ENCODE peak calls at places on chromosomes 3 and 15, in seven cellular contexts. E is MM.1S, N is kidney, P is GM23248, R is cardiac muscle cell, A is IMR-90, U is fibroblast of lung. S is an unnamed sample. For H3K4me1, the result is how much of the 10 kb centered on the place peaks cover.

GRCh38 chr3:32399030-32399620 is 7.5 kb downstream of the CMTM7 start:
- DNase-seq in E (peak), N (no peak), U (peak), R (peak), P (peak), A (peak), S (no peak)

GRCh38 chr15:49145651-49146609 is 9.5 kb downstream of the COPS2 start:
- DNase-seq in N (no peak), R (peak), P (peak), U (peak), E (peak), A (peak), S (peak)

GRCh38 chr3:17195192-17195611 is 310.4 kb downstream of the PLCL2 start:
- DNase-seq in U (peak), P (peak), N (no peak), A (peak), E (peak), R (peak), S (no peak)

GRCh38 chr3:111531446-111531845 is 10.6 kb upstream of the CD96 start:
- DNase-seq in E (no peak), P (peak), U (peak), N (no peak), A (peak), R (peak), S (no peak)

GRCh38 chr3:19489936-19490335 is 341.6 kb downstream of the KCNH8 start:
- DNase-seq in N (no peak), U (no peak), P (no peak), E (no peak), A (no peak), R (no peak), S (no peak)

GRCh38 chr3:194971965-194972364 is 286.3 kb downstream of the FAM43A start:
- DNase-seq in U (no peak), R (no peak), A (no peak), E (no peak), P (no peak), N (no peak), S (no peak)

GRCh38 chr15:101490922-101491738 is 1.6 kb upstream of the PCSK6 start:
- DNase-seq in E (no peak), N (no peak), U (no peak), R (peak), P (peak), A (no peak), S (no peak)

GRCh38 chr3:156535798-156536197 is 19.1 kb downstream of the SSR3 start:
- DNase-seq in N (no peak), P (no peak), R (no peak), E (no peak), U (no peak), A (no peak), S (no peak)

GRCh38 chr3:66582721-66583141 is 81.9 kb upstream of the LRIG1 start:
- DNase-seq in U (no peak), N (no peak), R (no peak), P (peak), A (no peak), E (peak), S (peak)

GRCh38 chr3:184345678-184346144 is 8.3 kb downstream of the FAM131A start:
- DNase-seq in E (peak), U (peak), P (peak), A (peak), R (peak), N (peak), S (no peak)

GRCh38 chr15:58346361-58346760 is 85.4 kb upstream of the LIPC start:
- DNase-seq in E (no peak), N (no peak), R (peak), U (no peak), P (peak), A (no peak), S (no peak)

GRCh38 chr15:56667517-56667916 is 65.8 kb downstream of the ZNF280D start:
- DNase-seq in N (no peak), U (no peak), E (no peak), R (no peak), P (no peak), A (no peak), S (no peak)

GRCh38 chr3:175957427-175957826 is 1098.3 kb downstream of the NAALADL2 start:
- DNase-seq in N (no peak), U (no peak), P (no peak), E (peak), R (no peak), A (no peak), S (no peak)

GRCh38 chr3:137772231-137772617 is 8.1 kb downstream of the SOX14 start:
- DNase-seq in P (no peak), U (no peak), E (no peak), A (no peak), R (no peak), N (no peak), S (no peak)

GRCh38 chr15:71353171-71353570 is 237.9 kb downstream of the THSD4 start:
- DNase-seq in U (peak), E (no peak), R (no peak), N (no peak), A (no peak), P (no peak), S (no peak)

GRCh38 chr15:64029633-64030032 is 16.7 kb downstream of the DAPK2 start:
- DNase-seq in N (no peak), R (no peak), P (no peak), A (no peak), E (no peak), U (no peak), S (no peak)

GRCh38 chr3:4744405-4745239 is 234.6 kb upstream of the BHLHE40 start:
- DNase-seq in P (peak), U (peak), R (peak), E (no peak), N (no peak), A (peak), S (no peak)

GRCh38 chr3:72375237-72376154 is 472.7 kb downstream of the SHQ1 start:
- DNase-seq in R (no peak), E (no peak), P (no peak), N (no peak), U (no peak), A (no peak), S (no peak)

GRCh38 chr3:130635285-130635684 is 111.3 kb downstream of the PIK3R4 start:
- DNase-seq in R (no peak), A (no peak), N (no peak), U (no peak), P (no peak), E (no peak), S (no peak)

GRCh38 chr3:197417451-197417850 is 119.0 kb upstream of the DLG1 start:
- DNase-seq in N (no peak), E (no peak), A (peak), R (peak), U (peak), P (peak), S (no peak)

GRCh38 chr15:88255109-88255495 is 1.4 kb downstream of the NTRK3 start:
- DNase-seq in A (no peak), U (no peak), P (no peak), N (no peak), E (no peak), R (no peak), S (no peak)

GRCh38 chr3:7977245-7978103 is 524.1 kb upstream of the LMCD1 start:
- DNase-seq in E (no peak), U (peak), A (no peak), P (no peak), R (peak), N (no peak), S (no peak)

GRCh38 chr3:23325466-23326065 is 122.4 kb downstream of the UBE2E2 start:
- DNase-seq in E (no peak), A (no peak), P (no peak), N (no peak), R (no peak), U (no peak), S (no peak)

GRCh38 chr3:115217678-115218451 is 70.8 kb upstream of the ZBTB20 start:
- DNase-seq in U (peak), N (no peak), E (peak), R (peak), P (peak), A (peak), S (no peak)

GRCh38 chr3:154766765-154767503 is 313.2 kb upstream of the MME start:
- DNase-seq in E (peak), N (peak), U (no peak), R (no peak), P (no peak), A (no peak), S (no peak)

GRCh38 chr3:141940204-141940776 is 63.8 kb downstream of the ATP1B3 start:
- DNase-seq in E (no peak), U (peak), P (peak), R (peak), N (peak), A (peak), S (no peak)

GRCh38 chr3:40780341-40780800 is 255.6 kb downstream of the ZNF621 start:
- DNase-seq in N (peak), E (no peak), P (peak), U (no peak), R (peak), A (no peak), S (no peak)

GRCh38 chr15:63818191-63818590 is 15.6 kb downstream of the HERC1 start:
- DNase-seq in E (no peak), R (peak), N (no peak), P (no peak), A (peak), U (peak), S (no peak)

GRCh38 chr3:48560648-48561018 is 2.9 kb downstream of the UCN2 start:
- DNase-seq in A (no peak), R (no peak), E (no peak), P (no peak), N (no peak), U (peak), S (no peak)

GRCh38 chr15:74908635-74909034 is 2.0 kb upstream of the FAM219B start:
- DNase-seq in A (no peak), P (no peak), U (no peak), R (no peak), N (no peak), E (no peak), S (no peak)

GRCh38 chr15:48178612-48178931 is 477 bp upstream of the MYEF2 start:
- DNase-seq in N (no peak), A (no peak), U (no peak), R (no peak), P (peak), E (no peak), S (no peak)

GRCh38 chr3:51139616-51140015 is 245.5 kb upstream of the MANF start:
- DNase-seq in A (no peak), N (no peak), U (no peak), R (no peak), E (no peak), P (no peak), S (no peak)

GRCh38 chr3:129439381-129439816 is 349 bp downstream of the MBD4 start:
- DNase-seq in E (peak), P (peak), A (no peak), N (peak), U (no peak), R (no peak), S (no peak)

GRCh38 chr15:47431501-47431900 is 285.8 kb upstream of the SEMA6D start:
- DNase-seq in R (peak), U (peak), E (no peak), A (peak), P (peak), N (no peak), S (no peak)

GRCh38 chr3:194256040-194256945 is 94.8 kb downstream of the CPN2 start:
- DNase-seq in A (no peak), R (no peak), N (no peak), E (no peak), P (no peak), U (no peak), S (no peak)

GRCh38 chr3:129577356-129577755 is 29.1 kb downstream of the PLXND1 start:
- DNase-seq in N (no peak), E (no peak), R (no peak), A (no peak), P (peak), U (peak), S (no peak)

DNA sequence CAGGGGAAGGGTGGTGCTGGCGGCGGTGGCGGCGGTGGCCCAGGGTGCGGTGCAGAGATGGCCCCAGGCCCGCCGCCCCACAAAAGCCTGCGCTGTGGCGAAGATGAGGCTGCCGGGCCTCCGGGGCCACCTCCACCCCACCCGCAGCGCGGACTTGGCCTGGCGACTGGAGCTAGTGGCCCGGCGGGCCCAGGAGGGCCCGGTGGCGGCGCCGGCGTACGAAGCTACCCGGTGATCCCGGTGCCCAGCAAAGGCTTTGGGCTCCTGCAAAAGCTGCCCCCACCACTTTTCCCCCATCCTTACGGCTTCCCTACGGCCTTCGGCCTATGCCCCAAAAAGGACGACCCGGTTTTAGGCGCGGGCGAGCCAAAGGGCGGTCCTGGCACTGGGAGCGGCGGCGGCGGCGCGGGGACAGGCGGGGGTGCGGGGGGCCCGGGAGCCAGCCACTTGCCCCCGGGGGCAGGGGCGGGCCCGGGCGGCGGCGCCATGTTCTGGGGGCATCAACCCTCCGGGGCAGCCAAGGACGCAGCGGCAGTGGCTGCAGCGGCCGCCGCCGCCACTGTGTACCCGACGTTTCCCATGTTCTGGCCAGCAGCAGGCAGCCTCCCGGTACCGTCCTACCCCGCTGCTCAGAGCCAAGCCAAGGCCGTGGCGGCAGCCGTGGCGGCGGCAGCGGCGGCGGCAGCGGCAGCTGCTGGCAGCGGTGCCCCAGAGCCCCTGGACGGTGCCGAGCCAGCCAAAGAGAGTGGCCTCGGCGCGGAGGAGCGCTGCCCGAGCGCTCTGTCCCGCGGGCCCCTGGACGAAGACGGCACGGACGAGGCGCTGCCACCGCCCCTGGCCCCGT is 1.6 kb downstream of the SKOR1 start:
- DNase-seq in N (peak), P (no peak), R (no peak), A (no peak), E (no peak), U (no peak), S (no peak)
- H3K4me1 ChIP-seq in N (under half), P (under half), R (under half), A (under half), E (under half), U (under half), S (half or more)

GRCh38 chr15:76206325-76206976 is 104.8 kb downstream of the ETFA start:
- DNase-seq in N (peak), U (peak), P (no peak), A (peak), E (no peak), R (peak), S (no peak)

GRCh38 chr15:76203346-76203745 is 107.9 kb downstream of the ETFA start:
- DNase-seq in N (no peak), E (no peak), U (no peak), P (no peak), A (no peak), R (no peak), S (no peak)

GRCh38 chr15:76204558-76204845 is 106.8 kb downstream of the ETFA start:
- DNase-seq in P (no peak), R (no peak), U (no peak), E (no peak), N (no peak), A (no peak), S (no peak)

GRCh38 chr15:76203766-76204557 is 107.3 kb downstream of the ETFA start:
- DNase-seq in R (no peak), A (no peak), P (no peak), E (no peak), U (no peak), N (no peak), S (no peak)

DNA sequence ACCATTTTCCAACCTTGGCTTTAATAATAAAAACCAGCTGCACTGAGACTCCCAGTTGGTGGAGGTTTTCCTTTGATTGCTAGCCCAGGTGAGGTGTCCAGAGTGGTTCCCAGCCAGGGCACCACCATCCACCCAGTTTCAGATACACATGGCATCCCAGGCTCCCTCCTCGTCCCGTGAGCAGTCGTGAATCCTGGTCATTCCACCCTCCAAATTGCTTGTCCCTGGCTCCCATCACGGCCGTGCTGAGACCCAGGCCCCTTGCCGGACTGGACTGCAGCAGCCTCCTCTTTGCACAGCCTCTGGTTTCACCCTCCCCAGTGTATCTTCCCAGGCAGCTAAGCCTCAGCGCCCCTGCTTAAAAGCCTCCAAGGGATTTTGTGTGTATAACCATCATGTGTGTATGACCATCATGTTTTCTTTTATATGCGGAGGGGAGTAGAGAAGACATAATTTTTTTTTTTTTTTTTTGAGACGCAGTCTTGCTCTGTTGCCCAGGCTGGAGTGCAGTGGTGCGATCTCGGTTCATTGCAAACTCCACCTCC is 106.3 kb downstream of the ETFA start:
- DNase-seq in P (no peak), R (no peak), E (no peak), U (no peak), N (no peak), A (no peak), S (no peak)
- H3K4me1 ChIP-seq in P (under half), R (under half), E (under half), U (under half), N (under half), A (under half), S (under half)

GRCh38 chr3:172148269-172148668 is 108.9 kb downstream of the FNDC3B start:
- DNase-seq in U (no peak), P (peak), N (no peak), R (no peak), E (no peak), A (peak), S (no peak)
- H3K4me1 ChIP-seq in U (under half), P (under half), N (under half), R (under half), E (under half), A (under half), S (under half)

GRCh38 chr3:187919018-187919417 is 173.8 kb upstream of the BCL6 start:
- DNase-seq in R (peak), E (no peak), P (no peak), A (no peak), N (no peak), U (no peak), S (peak)
- H3K4me1 ChIP-seq in R (under half), E (under half), P (under half), A (under half), N (under half), U (under half), S (under half)

GRCh38 chr3:101854608-101855304 is 5.4 kb downstream of the NFKBIZ start:
- DNase-seq in U (no peak), A (no peak), E (no peak), P (no peak), N (no peak), R (no peak), S (no peak)
- H3K4me1 ChIP-seq in U (under half), A (under half), E (under half), P (under half), N (under half), R (under half), S (under half)

DNA sequence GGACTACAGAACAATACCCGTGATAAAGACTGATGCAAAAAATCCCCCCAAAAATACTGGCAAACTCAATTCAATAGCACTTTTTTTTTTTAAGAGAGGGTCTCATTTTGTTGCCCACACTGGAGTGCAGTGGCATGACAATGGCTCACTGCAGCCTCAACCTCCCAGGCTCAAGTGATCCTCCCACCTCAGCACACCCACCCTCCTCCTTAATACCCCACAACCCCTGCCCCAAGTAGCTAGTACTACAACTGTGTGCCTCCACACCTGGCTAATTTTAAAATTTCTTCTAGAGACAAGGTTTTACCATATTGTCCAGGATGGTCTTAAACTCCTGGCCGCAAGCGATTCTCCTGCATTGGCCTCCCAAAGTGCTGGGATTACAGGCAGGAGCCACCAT is 11.4 kb downstream of the TOP2B start:
- DNase-seq in R (no peak), N (no peak), U (no peak), P (no peak), A (no peak), E (no peak), S (no peak)
- H3K4me1 ChIP-seq in R (under half), N (under half), U (under half), P (under half), A (under half), E (under half), S (under half)